ENCODE peak calls at places on chromosomes 1 and 21, in nine cellular contexts. One of them, this sample, is unnamed.
A peak's percentile ranks its signal among the peaks of the same experiment; 100 is the strongest.

GRCh38 chr21:36700961-36701911 is 2.3 kb downstream of the SIM2 start:
- DNase-seq in lung: no peak
- DNase-seq in A549: no peak
- DNase-seq in mammary epithelial cell: no peak
- DNase-seq in sigmoid colon: no peak
- DNase-seq in CD8-positive, alpha-beta memory T cell: no peak
- DNase-seq in OCI-LY7: no peak
- DNase-seq in lower lobe of right lung: no peak
- DNase-seq in uterus: no peak
- DNase-seq in this sample: no peak

GRCh38 chr1:119774746-119775495 is 6.2 kb upstream of the HMGCS2 start:
- DNase-seq in lung: no peak
- DNase-seq in sigmoid colon: no peak
- DNase-seq in uterus: no peak
- DNase-seq in lower lobe of right lung: no peak
- DNase-seq in mammary epithelial cell: no peak
- DNase-seq in A549: no peak
- DNase-seq in OCI-LY7: no peak
- DNase-seq in CD8-positive, alpha-beta memory T cell: no peak
- DNase-seq in this sample: no peak

GRCh38 chr1:202642619-202643291 is 67.5 kb downstream of the SYT2 start:
- DNase-seq in uterus: no peak
- DNase-seq in OCI-LY7: no peak
- DNase-seq in A549: no peak
- DNase-seq in mammary epithelial cell: no peak
- DNase-seq in lower lobe of right lung: no peak
- DNase-seq in lung: no peak
- DNase-seq in CD8-positive, alpha-beta memory T cell: no peak
- DNase-seq in sigmoid colon: no peak
- DNase-seq in this sample: no peak

GRCh38 chr21:35895598-35895997 is 164.7 kb downstream of the SETD4 start:
- DNase-seq in OCI-LY7: no peak
- DNase-seq in sigmoid colon: no peak
- DNase-seq in CD8-positive, alpha-beta memory T cell: no peak
- DNase-seq in A549: no peak
- DNase-seq in lower lobe of right lung: no peak
- DNase-seq in mammary epithelial cell: no peak
- DNase-seq in uterus: no peak
- DNase-seq in lung: no peak
- DNase-seq in this sample: no peak

GRCh38 chr1:116919802-116920201 is 10.1 kb downstream of the PTGFRN start:
- DNase-seq in CD8-positive, alpha-beta memory T cell: no peak
- DNase-seq in OCI-LY7: no peak
- DNase-seq in uterus: no peak
- DNase-seq in sigmoid colon: peak; percentile 65
- DNase-seq in lung: no peak
- DNase-seq in A549: no peak
- DNase-seq in lower lobe of right lung: no peak
- DNase-seq in mammary epithelial cell: no peak
- DNase-seq in this sample: no peak

GRCh38 chr1:99119193-99119592 is 114.5 kb upstream of the PLPPR5 start:
- DNase-seq in lung: no peak
- DNase-seq in sigmoid colon: no peak
- DNase-seq in A549: no peak
- DNase-seq in CD8-positive, alpha-beta memory T cell: no peak
- DNase-seq in OCI-LY7: no peak
- DNase-seq in uterus: no peak
- DNase-seq in mammary epithelial cell: no peak
- DNase-seq in lower lobe of right lung: no peak
- DNase-seq in this sample: no peak

GRCh38 chr21:42055425-42055824 is 15.7 kb upstream of the UMODL1 start:
- DNase-seq in lung: no peak
- DNase-seq in sigmoid colon: no peak
- DNase-seq in mammary epithelial cell: no peak
- DNase-seq in uterus: no peak
- DNase-seq in OCI-LY7: no peak
- DNase-seq in CD8-positive, alpha-beta memory T cell: no peak
- DNase-seq in lower lobe of right lung: no peak
- DNase-seq in A549: no peak
- DNase-seq in this sample: no peak

GRCh38 chr1:844472-845026 is 79.2 kb upstream of the SAMD11 start:
- DNase-seq in sigmoid colon: no peak
- DNase-seq in uterus: no peak
- DNase-seq in lung: no peak
- DNase-seq in OCI-LY7: no peak
- DNase-seq in A549: no peak
- DNase-seq in mammary epithelial cell: no peak
- DNase-seq in CD8-positive, alpha-beta memory T cell: peak; percentile 56
- DNase-seq in lower lobe of right lung: no peak
- DNase-seq in this sample: no peak

GRCh38 chr21:34018910-34019309 is 54.5 kb upstream of the MRPS6 start:
- DNase-seq in sigmoid colon: no peak
- DNase-seq in A549: no peak
- DNase-seq in OCI-LY7: peak; percentile 83
- DNase-seq in uterus: no peak
- DNase-seq in lung: no peak
- DNase-seq in CD8-positive, alpha-beta memory T cell: no peak
- DNase-seq in lower lobe of right lung: no peak
- DNase-seq in mammary epithelial cell: no peak
- DNase-seq in this sample: no peak
- H3K4me3 ChIP-seq in sigmoid colon: no peak overlapping the region
- H3K4me3 ChIP-seq in A549: no peak overlapping the region
- H3K4me3 ChIP-seq in OCI-LY7: peak overlapping the region; percentile 42
- H3K4me3 ChIP-seq in uterus: no peak overlapping the region
- H3K4me3 ChIP-seq in lung: no peak overlapping the region
- H3K4me3 ChIP-seq in CD8-positive, alpha-beta memory T cell: no peak overlapping the region
- H3K4me3 ChIP-seq in lower lobe of right lung: no peak overlapping the region
- H3K4me3 ChIP-seq in mammary epithelial cell: no peak overlapping the region
- H3K4me3 ChIP-seq in this sample: no peak overlapping the region

DNA sequence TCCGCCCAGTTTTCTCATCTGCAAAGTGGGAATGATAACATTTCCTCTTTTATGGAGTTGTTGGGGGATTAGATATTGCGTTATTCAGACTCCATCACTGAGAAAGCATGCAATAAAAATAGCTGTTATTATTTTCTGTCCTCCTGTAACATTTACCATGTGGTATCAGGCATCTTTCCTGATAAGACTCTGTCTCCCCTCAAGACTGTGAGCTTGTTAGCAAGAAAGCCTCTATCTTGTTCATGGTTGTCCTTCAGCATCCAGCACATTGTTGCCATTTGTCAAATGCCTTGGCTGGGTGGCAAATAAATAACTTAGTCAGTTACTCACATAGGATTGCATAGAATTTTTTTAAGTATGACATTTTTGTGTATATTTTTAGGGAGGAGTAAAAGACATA is 1.2 kb upstream of the JAM2 start:
- DNase-seq in OCI-LY7: no peak
- DNase-seq in lower lobe of right lung: no peak
- DNase-seq in lung: no peak
- DNase-seq in A549: no peak
- DNase-seq in uterus: no peak
- DNase-seq in mammary epithelial cell: no peak
- DNase-seq in CD8-positive, alpha-beta memory T cell: no peak
- DNase-seq in sigmoid colon: no peak
- DNase-seq in this sample: no peak
- H3K9me3 ChIP-seq in OCI-LY7: no peaks in the 10 kb centered on the region
- H3K9me3 ChIP-seq in lower lobe of right lung: no peaks in the 10 kb centered on the region
- H3K9me3 ChIP-seq in lung: no peaks in the 10 kb centered on the region
- H3K9me3 ChIP-seq in A549: no peaks in the 10 kb centered on the region
- H3K9me3 ChIP-seq in uterus: no peaks in the 10 kb centered on the region
- H3K9me3 ChIP-seq in mammary epithelial cell: no peaks in the 10 kb centered on the region
- H3K9me3 ChIP-seq in CD8-positive, alpha-beta memory T cell: no peaks in the 10 kb centered on the region
- H3K9me3 ChIP-seq in sigmoid colon: no peaks in the 10 kb centered on the region
- H3K9me3 ChIP-seq in this sample: no peaks in the 10 kb centered on the region

GRCh38 chr1:8297245-8297644 is 20.7 kb upstream of the SLC45A1 start:
- DNase-seq in mammary epithelial cell: no peak
- DNase-seq in CD8-positive, alpha-beta memory T cell: no peak
- DNase-seq in sigmoid colon: peak; percentile 5
- DNase-seq in A549: no peak
- DNase-seq in lower lobe of right lung: no peak
- DNase-seq in OCI-LY7: no peak
- DNase-seq in uterus: no peak
- DNase-seq in lung: no peak
- DNase-seq in this sample: no peak

GRCh38 chr1:8294170-8294697 is 23.7 kb upstream of the SLC45A1 start:
- DNase-seq in CD8-positive, alpha-beta memory T cell: no peak
- DNase-seq in A549: no peak
- DNase-seq in lung: peak; percentile 72
- DNase-seq in mammary epithelial cell: no peak
- DNase-seq in lower lobe of right lung: no peak
- DNase-seq in OCI-LY7: no peak
- DNase-seq in sigmoid colon: no peak
- DNase-seq in uterus: peak; percentile 79
- DNase-seq in this sample: no peak

GRCh38 chr1:8293141-8293540 is 24.8 kb upstream of the SLC45A1 start:
- DNase-seq in A549: no peak
- DNase-seq in sigmoid colon: no peak
- DNase-seq in OCI-LY7: no peak
- DNase-seq in mammary epithelial cell: no peak
- DNase-seq in uterus: peak; percentile 35
- DNase-seq in lung: peak; percentile 65
- DNase-seq in lower lobe of right lung: peak; percentile 85
- DNase-seq in CD8-positive, alpha-beta memory T cell: no peak
- DNase-seq in this sample: no peak

DNA sequence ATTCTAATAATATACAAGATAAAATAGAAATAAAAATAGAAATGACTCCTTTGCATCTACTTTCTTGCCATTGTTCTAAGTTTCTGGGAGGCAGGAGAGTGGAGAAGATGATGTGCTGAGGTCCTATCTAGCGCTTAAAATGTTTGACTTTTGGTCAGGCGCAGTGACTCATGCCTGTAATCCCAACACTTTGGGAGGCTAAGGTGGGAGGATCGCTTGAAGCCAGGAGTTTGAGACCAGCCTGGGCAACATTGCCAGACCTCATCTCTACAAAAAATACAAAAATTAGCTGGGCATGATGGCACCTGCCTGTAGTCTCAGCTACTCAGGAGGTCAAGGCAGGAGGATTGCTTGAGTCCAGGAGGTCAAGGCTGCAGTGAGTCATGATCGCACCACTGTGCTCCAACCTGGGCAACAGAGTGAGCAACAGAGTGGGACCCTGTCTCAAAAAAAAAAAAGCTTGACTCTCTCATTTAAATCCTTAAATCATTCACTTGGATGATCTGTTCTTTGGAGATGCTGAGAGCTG is 24.2 kb upstream of the SLC45A1 start:
- DNase-seq in OCI-LY7: no peak
- DNase-seq in lower lobe of right lung: no peak
- DNase-seq in uterus: no peak
- DNase-seq in mammary epithelial cell: no peak
- DNase-seq in CD8-positive, alpha-beta memory T cell: no peak
- DNase-seq in A549: no peak
- DNase-seq in lung: no peak
- DNase-seq in sigmoid colon: no peak
- DNase-seq in this sample: no peak
- H3K4me3 ChIP-seq in OCI-LY7: no peak overlapping the region
- H3K4me3 ChIP-seq in lower lobe of right lung: peak overlapping the region; percentile 14
- H3K4me3 ChIP-seq in uterus: peak overlapping the region; percentile 11
- H3K4me3 ChIP-seq in mammary epithelial cell: no peak overlapping the region
- H3K4me3 ChIP-seq in CD8-positive, alpha-beta memory T cell: no peak overlapping the region
- H3K4me3 ChIP-seq in A549: no peak overlapping the region
- H3K4me3 ChIP-seq in lung: no peak overlapping the region
- H3K4me3 ChIP-seq in sigmoid colon: peak overlapping the region; percentile 25
- H3K4me3 ChIP-seq in this sample: no peak overlapping the region

GRCh38 chr1:183778568-183779433 is 26.1 kb upstream of the RGL1 start:
- DNase-seq in uterus: no peak
- DNase-seq in A549: no peak
- DNase-seq in lower lobe of right lung: no peak
- DNase-seq in OCI-LY7: no peak
- DNase-seq in CD8-positive, alpha-beta memory T cell: no peak
- DNase-seq in lung: no peak
- DNase-seq in mammary epithelial cell: no peak
- DNase-seq in sigmoid colon: no peak
- DNase-seq in this sample: no peak
- H3K9me3 ChIP-seq in uterus: no peaks in the 10 kb centered on the region
- H3K9me3 ChIP-seq in A549: peaks cover 12% of the 10 kb centered on the region
- H3K9me3 ChIP-seq in lower lobe of right lung: no peaks in the 10 kb centered on the region
- H3K9me3 ChIP-seq in OCI-LY7: no peaks in the 10 kb centered on the region
- H3K9me3 ChIP-seq in CD8-positive, alpha-beta memory T cell: no peaks in the 10 kb centered on the region
- H3K9me3 ChIP-seq in lung: no peaks in the 10 kb centered on the region
- H3K9me3 ChIP-seq in mammary epithelial cell: no peaks in the 10 kb centered on the region
- H3K9me3 ChIP-seq in sigmoid colon: no peaks in the 10 kb centered on the region
- H3K9me3 ChIP-seq in this sample: no peaks in the 10 kb centered on the region

GRCh38 chr21:22346576-22346975 is 1348.4 kb downstream of the NCAM2 start:
- DNase-seq in OCI-LY7: no peak
- DNase-seq in mammary epithelial cell: no peak
- DNase-seq in A549: no peak
- DNase-seq in uterus: no peak
- DNase-seq in lung: no peak
- DNase-seq in lower lobe of right lung: no peak
- DNase-seq in sigmoid colon: no peak
- DNase-seq in CD8-positive, alpha-beta memory T cell: no peak
- DNase-seq in this sample: no peak

GRCh38 chr21:22355949-22356348 is 1357.7 kb downstream of the NCAM2 start:
- DNase-seq in A549: no peak
- DNase-seq in lower lobe of right lung: no peak
- DNase-seq in CD8-positive, alpha-beta memory T cell: no peak
- DNase-seq in sigmoid colon: no peak
- DNase-seq in OCI-LY7: no peak
- DNase-seq in lung: no peak
- DNase-seq in uterus: no peak
- DNase-seq in mammary epithelial cell: no peak
- DNase-seq in this sample: no peak

GRCh38 chr21:22345624-22346023 is 1347.4 kb downstream of the NCAM2 start:
- DNase-seq in mammary epithelial cell: no peak
- DNase-seq in uterus: no peak
- DNase-seq in CD8-positive, alpha-beta memory T cell: no peak
- DNase-seq in lung: no peak
- DNase-seq in lower lobe of right lung: no peak
- DNase-seq in OCI-LY7: no peak
- DNase-seq in A549: no peak
- DNase-seq in sigmoid colon: no peak
- DNase-seq in this sample: no peak

GRCh38 chr21:22352088-22352487 is 1353.9 kb downstream of the NCAM2 start:
- DNase-seq in lung: no peak
- DNase-seq in uterus: no peak
- DNase-seq in A549: no peak
- DNase-seq in CD8-positive, alpha-beta memory T cell: no peak
- DNase-seq in mammary epithelial cell: no peak
- DNase-seq in OCI-LY7: no peak
- DNase-seq in sigmoid colon: no peak
- DNase-seq in lower lobe of right lung: no peak
- DNase-seq in this sample: no peak

DNA sequence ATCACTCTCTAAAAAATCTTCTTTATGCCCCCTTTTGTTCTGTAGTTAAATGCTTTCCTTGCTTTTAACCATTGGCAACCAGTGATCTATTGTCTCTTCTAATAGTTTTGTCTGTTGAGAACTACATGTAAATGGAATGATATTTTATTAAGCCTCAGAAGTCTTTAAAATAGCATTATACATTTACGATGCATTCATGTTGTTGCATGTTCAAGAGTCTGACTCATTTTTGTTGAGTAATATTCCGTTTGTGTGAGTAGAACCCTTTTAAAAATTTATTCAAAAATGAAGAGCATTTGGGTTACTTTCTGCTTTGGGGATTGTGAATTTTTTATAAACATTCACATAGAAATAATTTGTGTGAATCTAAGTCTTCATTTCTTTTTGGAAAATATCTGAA is 1352.9 kb downstream of the NCAM2 start:
- DNase-seq in OCI-LY7: no peak
- DNase-seq in mammary epithelial cell: no peak
- DNase-seq in A549: no peak
- DNase-seq in CD8-positive, alpha-beta memory T cell: no peak
- DNase-seq in lower lobe of right lung: no peak
- DNase-seq in uterus: no peak
- DNase-seq in lung: no peak
- DNase-seq in sigmoid colon: no peak
- DNase-seq in this sample: no peak
- H3K4me3 ChIP-seq in OCI-LY7: no peak overlapping the region
- H3K4me3 ChIP-seq in mammary epithelial cell: no peak overlapping the region
- H3K4me3 ChIP-seq in A549: no peak overlapping the region
- H3K4me3 ChIP-seq in CD8-positive, alpha-beta memory T cell: no peak overlapping the region
- H3K4me3 ChIP-seq in lower lobe of right lung: no peak overlapping the region
- H3K4me3 ChIP-seq in uterus: no peak overlapping the region
- H3K4me3 ChIP-seq in lung: no peak overlapping the region
- H3K4me3 ChIP-seq in sigmoid colon: no peak overlapping the region
- H3K4me3 ChIP-seq in this sample: no peak overlapping the region

This sample was measured in right lobe of liver.